ENCODE peak calls at places on chromosome X, in eight cellular contexts. G, Q, O, T, Y, K, R and I are unnamed samples.

GRCh38 chrX:140477987-140478386 is 26.9 kb downstream of the SOX3 start:
- DNase-seq in O (no peak), Q (no peak), Y (no peak), G (no peak), T (no peak), R (no peak), K (no peak), I (no peak)

GRCh38 chrX:145002776-145003175 is 244.5 kb upstream of the SPANXN1 start:
- DNase-seq in Q (no peak), K (no peak), T (no peak), O (no peak), Y (no peak), R (no peak), G (no peak), I (no peak)

GRCh38 chrX:112654871-112655270 is 24.9 kb downstream of the LHFPL1 start:
- DNase-seq in T (no peak), Q (no peak), R (no peak), G (no peak), K (no peak), O (no peak), Y (no peak), I (no peak)

GRCh38 chrX:129925305-129926092 is 19.5 kb downstream of the UTP14A start:
- DNase-seq in Y (peak), Q (peak), R (peak), G (peak), T (peak), K (no peak), O (peak), I (peak)

GRCh38 chrX:369563-370101 is 17.1 kb downstream of the PPP2R3B start:
- DNase-seq in G (no peak), K (peak), Q (no peak), Y (no peak), R (no peak), O (no peak), T (no peak), I (no peak)

GRCh38 chrX:12007881-12008280 is 130.4 kb upstream of the FRMPD4 start:
- DNase-seq in O (no peak), Y (peak), K (no peak), G (no peak), T (no peak), R (no peak), Q (no peak), I (no peak)

GRCh38 chrX:87468941-87469340 is 48.7 kb upstream of the KLHL4 start:
- DNase-seq in Q (no peak), K (no peak), T (no peak), Y (no peak), G (no peak), O (no peak), R (no peak), I (no peak)

GRCh38 chrX:24241822-24242648 is 71.8 kb downstream of the SUPT20HL2 start:
- DNase-seq in Y (peak), G (no peak), O (no peak), Q (no peak), K (no peak), R (no peak), T (no peak), I (no peak)

GRCh38 chrX:124231454-124231853 is 101.0 kb upstream of the TEX13D start:
- DNase-seq in T (no peak), K (no peak), R (no peak), G (no peak), Y (no peak), Q (no peak), O (no peak), I (no peak)

GRCh38 chrX:48617542-48618340 is 20.4 kb downstream of the WDR13 start:
- DNase-seq in O (no peak), K (no peak), G (no peak), T (no peak), Q (peak), R (no peak), Y (no peak), I (no peak)

GRCh38 chrX:123756320-123756719 is 23.5 kb upstream of the THOC2 start:
- DNase-seq in G (no peak), K (no peak), Y (no peak), R (no peak), O (peak), T (no peak), Q (peak), I (peak)

GRCh38 chrX:47214435-47215077 is 3.9 kb upstream of the CDK16 start:
- DNase-seq in T (no peak), G (no peak), Q (no peak), R (no peak), O (no peak), K (peak), Y (no peak), I (no peak)

GRCh38 chrX:69025802-69026301 is 139.4 kb downstream of the PJA1 start:
- DNase-seq in T (no peak), G (no peak), K (no peak), R (no peak), Q (no peak), Y (peak), O (no peak), I (no peak)

GRCh38 chrX:41973208-41973607 is 49.9 kb upstream of the CASK start:
- DNase-seq in Y (no peak), R (no peak), Q (no peak), G (no peak), T (no peak), O (no peak), K (no peak), I (no peak)

GRCh38 chrX:71095033-71095432 is 618 bp upstream of the FOXO4 start:
- DNase-seq in O (no peak), Y (no peak), T (no peak), R (no peak), K (no peak), G (no peak), Q (no peak), I (no peak)

GRCh38 chrX:11558972-11559371 is 106.7 kb downstream of the ARHGAP6 start:
- DNase-seq in G (no peak), Y (peak), Q (no peak), R (no peak), K (no peak), T (peak), O (no peak), I (no peak)

GRCh38 chrX:138886769-138887168 is 175.3 kb upstream of the FGF13 start:
- DNase-seq in O (peak), K (no peak), G (no peak), Y (no peak), T (no peak), Q (no peak), R (no peak), I (peak)

GRCh38 chrX:76127341-76127740 is 45.5 kb upstream of the PBDC1 start:
- DNase-seq in T (no peak), G (no peak), Q (no peak), R (no peak), K (no peak), O (no peak), Y (no peak), I (no peak)

GRCh38 chrX:31038585-31039326 is 33.1 kb downstream of the FTHL17 start:
- DNase-seq in O (peak), R (no peak), K (no peak), Q (no peak), Y (peak), G (peak), T (peak), I (peak)

GRCh38 chrX:48083706-48084105 is 12.3 kb upstream of the ZNF630 start:
- DNase-seq in K (no peak), Y (no peak), G (no peak), R (no peak), O (no peak), T (no peak), Q (no peak), I (no peak)

GRCh38 chrX:154369453-154370299 is 4.8 kb downstream of the FLNA start:
- DNase-seq in R (peak), G (peak), Q (peak), Y (peak), K (no peak), T (no peak), O (peak), I (peak)
- TF ChIP-seq POLR2A in R (no peak), G (no peak), Q (peak), Y (no peak), K (no peak), T (no peak), O (peak), I (no peak)

GRCh38 chrX:45110494-45110893 is 90.2 kb downstream of the DIPK2B start:
- DNase-seq in R (no peak), Q (no peak), K (no peak), G (no peak), O (no peak), Y (no peak), T (no peak), I (no peak)
- H3K27ac ChIP-seq in R (no peak), Q (no peak), K (no peak), G (no peak), O (no peak), Y (no peak), T (no peak), I (no peak)

GRCh38 chrX:50066318-50066937 is 134.4 kb downstream of the AKAP4 start:
- DNase-seq in Y (no peak), Q (no peak), O (no peak), R (no peak), T (no peak), G (no peak), K (no peak), I (no peak)

GRCh38 chrX:50068893-50069292 is 131.9 kb downstream of the AKAP4 start:
- DNase-seq in R (no peak), Q (no peak), O (no peak), Y (no peak), T (no peak), K (no peak), G (no peak), I (no peak)

GRCh38 chrX:50071507-50071906 is 129.3 kb downstream of the AKAP4 start:
- DNase-seq in Q (no peak), Y (no peak), O (no peak), R (no peak), G (no peak), K (no peak), T (no peak), I (no peak)

GRCh38 chrX:50067435-50068292 is 133.1 kb downstream of the AKAP4 start:
- DNase-seq in G (no peak), T (no peak), O (no peak), Y (peak), R (no peak), K (peak), Q (no peak), I (peak)

DNA sequence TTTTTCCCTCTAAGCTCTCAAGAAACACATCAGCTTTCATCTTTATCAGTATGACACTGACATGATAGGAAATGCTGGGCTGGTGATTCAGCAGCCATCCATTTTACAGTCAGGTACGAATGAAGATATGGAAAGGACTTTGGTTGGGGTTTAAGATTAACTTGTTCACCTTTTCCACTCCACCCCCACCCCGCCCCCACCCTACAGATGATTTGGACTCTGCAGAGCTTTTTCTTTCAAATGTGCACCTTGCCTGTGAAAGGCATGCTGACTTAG is 132.6 kb downstream of the AKAP4 start:
- DNase-seq in O (no peak), R (no peak), G (no peak), K (no peak), Y (no peak), T (no peak), Q (no peak), I (no peak)
- H3K4me3 ChIP-seq in O (no peak), R (no peak), G (no peak), K (peak), Y (no peak), T (no peak), Q (no peak), I (no peak)

GRCh38 chrX:118884552-118885138 is 61.0 kb downstream of the ZCCHC12 start:
- DNase-seq in Q (no peak), Y (no peak), R (no peak), K (peak), G (no peak), T (no peak), O (peak), I (no peak)
- TF ChIP-seq POLR2A in Q (no peak), Y (no peak), R (no peak), K (peak), G (no peak), T (no peak), O (no peak), I (no peak)

GRCh38 chrX:78063687-78064086 is 40.4 kb upstream of the PGK1 start:
- DNase-seq in T (no peak), O (no peak), R (no peak), K (no peak), Q (no peak), Y (no peak), G (no peak), I (no peak)
- H3K27ac ChIP-seq in T (no peak), O (no peak), R (no peak), K (no peak), Q (no peak), Y (no peak), G (no peak), I (no peak)

GRCh38 chrX:33194876-33195433 is 16.4 kb downstream of the DMD start:
- DNase-seq in T (no peak), Y (no peak), R (no peak), G (no peak), Q (no peak), O (no peak), K (no peak), I (no peak)

GRCh38 chrX:33195698-33196097 is 15.7 kb downstream of the DMD start:
- DNase-seq in R (no peak), O (no peak), K (no peak), Y (no peak), Q (no peak), G (no peak), T (no peak), I (no peak)

GRCh38 chrX:33190016-33190415 is 21.3 kb downstream of the DMD start:
- DNase-seq in K (no peak), R (no peak), Q (no peak), Y (no peak), G (no peak), O (no peak), T (no peak), I (no peak)

GRCh38 chrX:33198561-33199279 is 12.6 kb downstream of the DMD start:
- DNase-seq in T (no peak), Q (no peak), G (no peak), R (no peak), O (no peak), Y (no peak), K (no peak), I (no peak)

DNA sequence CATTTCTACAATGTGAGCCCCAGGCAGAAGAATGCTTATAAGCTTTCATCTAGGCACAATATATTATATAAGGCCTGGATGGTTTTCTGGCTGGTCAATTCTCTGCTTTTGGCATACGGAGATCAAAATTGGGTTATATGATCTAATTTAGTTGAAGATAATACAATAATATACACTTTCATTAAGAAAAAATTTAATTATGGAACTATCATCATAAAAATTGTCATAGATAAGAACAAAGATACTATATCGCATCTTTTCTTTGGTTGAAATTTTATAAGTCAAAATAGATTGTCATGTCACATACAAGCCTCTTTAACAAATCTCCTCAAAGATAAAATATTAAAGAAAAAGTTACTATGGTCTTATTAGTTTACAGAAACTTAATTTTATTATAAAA is 17.1 kb downstream of the DMD start:
- DNase-seq in Q (no peak), G (no peak), K (no peak), R (no peak), O (no peak), T (no peak), Y (no peak), I (no peak)
- H3K4me3 ChIP-seq in Q (no peak), G (no peak), K (no peak), R (no peak), O (no peak), T (no peak), Y (no peak), I (no peak)

GRCh38 chrX:66021758-66022741 is 17.8 kb downstream of the VSIG4 start:
- DNase-seq in G (no peak), R (no peak), K (no peak), T (no peak), Y (no peak), O (no peak), Q (no peak), I (no peak)
- TF ChIP-seq POLR2A in G (no peak), R (no peak), K (no peak), T (no peak), Y (no peak), O (no peak), Q (no peak), I (no peak)

DNA sequence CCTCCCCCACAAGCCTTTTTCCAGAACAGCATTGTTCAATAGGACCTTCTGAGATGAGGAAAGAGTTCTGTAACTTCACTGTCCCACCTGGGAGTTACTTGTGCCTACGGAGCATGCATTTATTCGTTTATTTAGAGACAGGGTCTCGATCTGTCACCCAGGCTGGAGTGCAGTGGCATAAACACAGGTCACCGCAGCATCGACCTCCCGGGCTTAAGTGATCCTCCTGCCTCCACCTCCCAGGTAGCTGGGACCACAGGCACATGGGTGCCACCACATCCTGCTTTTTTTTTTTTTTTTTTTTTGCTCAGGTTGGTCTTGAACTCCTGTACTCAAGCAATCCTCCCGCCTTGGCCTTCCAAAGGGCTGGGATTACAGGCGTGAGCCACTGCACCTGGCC is 2.9 kb downstream of the MAP3K15 start:
- DNase-seq in K (no peak), Q (no peak), Y (no peak), G (no peak), T (no peak), R (no peak), O (no peak), I (no peak)
- H3K27ac ChIP-seq in K (no peak), Q (no peak), Y (no peak), G (no peak), T (no peak), R (no peak), O (no peak), I (no peak)